ENCODE peak calls at places on chromosomes 5 and 9, in eight cellular contexts. F, S, Q, B, L, C, W and Y are unnamed samples.

GRCh38 chr5:127320032-127320945 is 29.7 kb downstream of the MEGF10 start:
- DNase-seq in F (no peak), S (no peak), Q (no peak), B (peak; percentile 58), L (no peak), C (no peak), W (no peak), Y (no peak)

GRCh38 chr5:174922955-174923354 is 198.6 kb downstream of the MSX2 start:
- DNase-seq in F (no peak), S (no peak), Q (no peak), B (no peak), L (no peak), C (no peak), W (no peak), Y (no peak)

GRCh38 chr5:163916376-163916775 is 411.0 kb downstream of the MAT2B start:
- DNase-seq in F (no peak), S (no peak), Q (no peak), B (peak; percentile 73), L (no peak), C (no peak), W (no peak), Y (no peak)

GRCh38 chr5:16663848-16664247 is 47.1 kb upstream of the RETREG1 start:
- DNase-seq in F (no peak), S (no peak), Q (no peak), B (no peak), L (no peak), C (no peak), W (no peak), Y (no peak)

GRCh38 chr9:133818444-133818843 is 80.3 kb upstream of the SARDH start:
- DNase-seq in F (no peak), S (no peak), Q (no peak), B (no peak), L (no peak), C (no peak), W (no peak), Y (peak; percentile 9)

GRCh38 chr9:68998812-68999211 is 15.1 kb downstream of the PRKACG start:
- DNase-seq in F (no peak), S (no peak), Q (no peak), B (no peak), L (no peak), C (no peak), W (no peak), Y (no peak)

GRCh38 chr9:115106642-115107041 is 11.3 kb downstream of the TNC start:
- DNase-seq in F (no peak), S (no peak), Q (no peak), B (no peak), L (no peak), C (no peak), W (no peak), Y (no peak)

GRCh38 chr9:111926421-111926875 is 29.8 kb downstream of the UGCG start:
- DNase-seq in F (no peak), S (no peak), Q (no peak), B (peak; percentile 86), L (no peak), C (peak; percentile 73), W (peak; percentile 50), Y (peak; percentile 67)

GRCh38 chr5:95080456-95080855 is 204.4 kb downstream of the MCTP1 start:
- DNase-seq in F (no peak), S (no peak), Q (no peak), B (no peak), L (no peak), C (no peak), W (no peak), Y (no peak)

GRCh38 chr9:109922617-109923260 is 142.7 kb downstream of the PALM2AKAP2 start:
- DNase-seq in F (no peak), S (no peak), Q (no peak), B (no peak), L (no peak), C (no peak), W (no peak), Y (no peak)

GRCh38 chr9:77846957-77847574 is 184.5 kb downstream of the GNAQ start:
- DNase-seq in F (no peak), S (no peak), Q (no peak), B (no peak), L (no peak), C (no peak), W (no peak), Y (no peak)

GRCh38 chr5:67806647-67807046 is 408.9 kb upstream of the PIK3R1 start:
- DNase-seq in F (no peak), S (no peak), Q (peak; percentile 2), B (no peak), L (no peak), C (no peak), W (no peak), Y (no peak)

GRCh38 chr5:141958773-141959172 is 771 bp upstream of the PCDH12 start:
- DNase-seq in F (no peak), S (no peak), Q (no peak), B (no peak), L (no peak), C (no peak), W (no peak), Y (no peak)

GRCh38 chr5:57383093-57383861 is 99.3 kb downstream of the ACTBL2 start:
- DNase-seq in F (no peak), S (peak; percentile 82), Q (peak; percentile 69), B (no peak), L (peak; percentile 62), C (peak; percentile 38), W (no peak), Y (no peak)

GRCh38 chr5:62305358-62305714 is 670 bp upstream of the KIF2A start:
- DNase-seq in F (no peak), S (no peak), Q (peak; percentile 14), B (no peak), L (no peak), C (no peak), W (no peak), Y (no peak)

GRCh38 chr5:159166416-159166815 is 42.9 kb downstream of the RNF145 start:
- DNase-seq in F (no peak), S (no peak), Q (no peak), B (no peak), L (no peak), C (no peak), W (no peak), Y (no peak)

GRCh38 chr5:180034564-180034963 is 37.0 kb downstream of the RNF130 start:
- DNase-seq in F (no peak), S (no peak), Q (no peak), B (no peak), L (no peak), C (no peak), W (no peak), Y (no peak)

GRCh38 chr5:33120671-33121070 is 320.1 kb upstream of the TARS1 start:
- DNase-seq in F (no peak), S (no peak), Q (no peak), B (no peak), L (no peak), C (no peak), W (no peak), Y (no peak)

GRCh38 chr5:177085985-177086917 is at the start of gene FGFR4:
- DNase-seq in F (peak; percentile 89), S (no peak), Q (peak; percentile 99), B (peak; percentile 12), L (peak; percentile 83), C (peak; percentile 59), W (peak; percentile 61), Y (peak; percentile 80)

GRCh38 chr9:121744002-121744686 is 92.7 kb downstream of the DAB2IP start:
- DNase-seq in F (peak; percentile 90), S (no peak), Q (peak; percentile 68), B (no peak), L (peak; percentile 73), C (peak; percentile 74), W (peak; percentile 79), Y (no peak)

GRCh38 chr5:44679200-44679599 is 129.5 kb upstream of the MRPS30 start:
- DNase-seq in F (no peak), S (no peak), Q (no peak), B (no peak), L (peak; percentile 57), C (no peak), W (no peak), Y (no peak)

GRCh38 chr9:133527444-133527920 is 2.7 kb upstream of the MYMK start:
- DNase-seq in F (no peak), S (no peak), Q (peak; percentile 71), B (no peak), L (no peak), C (no peak), W (peak; percentile 86), Y (peak; percentile 82)

GRCh38 chr5:76850543-76851140 is 828 bp downstream of the S100Z start:
- DNase-seq in F (no peak), S (no peak), Q (no peak), B (no peak), L (no peak), C (no peak), W (no peak), Y (no peak)

GRCh38 chr5:16304846-16305245 is 125.3 kb upstream of the MARCHF11 start:
- DNase-seq in F (no peak), S (no peak), Q (no peak), B (no peak), L (no peak), C (no peak), W (no peak), Y (no peak)

GRCh38 chr5:34863947-34864346 is 25.0 kb downstream of the TTC23L start:
- DNase-seq in F (no peak), S (no peak), Q (no peak), B (no peak), L (no peak), C (no peak), W (no peak), Y (no peak)

GRCh38 chr5:179162351-179163235 is 102.4 kb downstream of the ZNF354C start:
- DNase-seq in F (no peak), S (no peak), Q (no peak), B (no peak), L (no peak), C (no peak), W (peak; percentile 20), Y (peak; percentile 32)

GRCh38 chr9:37953775-37954437 is 50.0 kb upstream of the SLC25A51 start:
- DNase-seq in F (no peak), S (peak; percentile 73), Q (no peak), B (peak; percentile 80), L (no peak), C (no peak), W (no peak), Y (no peak)

GRCh38 chr9:117414220-117414905 is 494 bp downstream of the ASTN2 start:
- DNase-seq in F (peak; percentile 72), S (no peak), Q (peak; percentile 80), B (no peak), L (peak; percentile 26), C (no peak), W (no peak), Y (peak; percentile 64)

GRCh38 chr9:114394523-114395193 is 6.9 kb upstream of the AKNA start:
- DNase-seq in F (no peak), S (no peak), Q (no peak), B (no peak), L (no peak), C (no peak), W (no peak), Y (no peak)